ENCODE peak calls at places on chromosomes 16 and 17, in seven cellular contexts. L is germinal center; P is NCI-H460; C is activated CD4-positive, alpha-beta T cell treated with anti-CD3 and anti-CD28 coated beads, Interleukin-2, amount 50 U/mL, for 4 hours; B is neural crest cell; M is uterus; N is heart right ventricle. G is an unnamed sample.

GRCh38 chr17:17670701-17671319 is 10.4 kb upstream of the RAI1 start:
- DNase-seq in L (no peak), P (no peak), C (no peak), B (no peak), M (no peak), N (no peak), G (no peak)

GRCh38 chr16:49940464-49941224 is 84.4 kb upstream of the CNEP1R1 start:
- DNase-seq in L (no peak), P (no peak), C (no peak), B (no peak), M (no peak), N (no peak), G (no peak)

GRCh38 chr17:36742267-36743000 is 141.1 kb downstream of the MRM1 start:
- DNase-seq in L (no peak), P (no peak), C (no peak), B (no peak), M (no peak), N (no peak), G (no peak)

GRCh38 chr17:65531508-65532431 is 29.7 kb downstream of the AXIN2 start:
- DNase-seq in L (no peak), P (no peak), C (no peak), B (peak), M (peak), N (peak), G (no peak)

GRCh38 chr16:26118575-26118974 is 426.8 kb downstream of the HS3ST4 start:
- DNase-seq in L (no peak), P (no peak), C (no peak), B (no peak), M (no peak), N (no peak), G (no peak)

GRCh38 chr17:82913304-82914043 is 73.7 kb upstream of the ZNF750 start:
- DNase-seq in L (no peak), P (no peak), C (no peak), B (no peak), M (no peak), N (no peak), G (no peak)

GRCh38 chr16:85530370-85530739 is 82.8 kb upstream of the GSE1 start:
- DNase-seq in L (no peak), P (no peak), C (no peak), B (no peak), M (no peak), N (no peak), G (no peak)

GRCh38 chr17:4908301-4908700 is 5.4 kb upstream of the CHRNE start:
- DNase-seq in L (no peak), P (no peak), C (no peak), B (peak), M (no peak), N (no peak), G (peak)

GRCh38 chr17:39701012-39701783 is 1.3 kb downstream of the ERBB2 start:
- DNase-seq in L (no peak), P (no peak), C (no peak), B (no peak), M (no peak), N (no peak), G (no peak)

GRCh38 chr17:39527220-39527813 is 66.0 kb downstream of the CDK12 start:
- DNase-seq in L (no peak), P (peak), C (no peak), B (no peak), M (no peak), N (no peak), G (peak)

GRCh38 chr17:6244796-6245195 is 174.6 kb downstream of the WSCD1 start:
- DNase-seq in L (no peak), P (no peak), C (no peak), B (no peak), M (no peak), N (no peak), G (no peak)

GRCh38 chr16:3509470-3509928 is 8.7 kb downstream of the CLUAP1 start:
- DNase-seq in L (no peak), P (no peak), C (peak), B (no peak), M (no peak), N (no peak), G (no peak)

GRCh38 chr16:17518441-17518840 is 47.7 kb upstream of the XYLT1 start:
- DNase-seq in L (no peak), P (no peak), C (no peak), B (no peak), M (no peak), N (no peak), G (no peak)

GRCh38 chr16:30934827-30935557 is 11.6 kb downstream of the FBXL19 start:
- DNase-seq in L (no peak), P (peak), C (no peak), B (peak), M (no peak), N (no peak), G (peak)

GRCh38 chr17:81365148-81365600 is 30.1 kb upstream of the BAHCC1 start:
- DNase-seq in L (no peak), P (peak), C (no peak), B (peak), M (peak), N (peak), G (no peak)

GRCh38 chr16:67278773-67279295 is 498 bp upstream of the PLEKHG4 start:
- DNase-seq in L (peak), P (no peak), C (peak), B (no peak), M (peak), N (no peak), G (no peak)

GRCh38 chr17:81209141-81209540 is 13.6 kb downstream of the CEP131 start:
- DNase-seq in L (no peak), P (no peak), C (no peak), B (no peak), M (no peak), N (no peak), G (no peak)